ENCODE peak calls at places on chromosome 18, in six cellular contexts. L is hepatocyte, O is MM.1S, R is neural progenitor cell, G is HCT116, T is PC-3. A is an unnamed sample.

GRCh38 chr18:34918856-34919255 is 122.4 kb upstream of the MAPRE2 start:
- DNase-seq in L (no peak), O (no peak), R (no peak), G (no peak), T (no peak), A (no peak)

GRCh38 chr18:48629730-48630324 is 91.0 kb downstream of the CTIF start:
- DNase-seq in L (peak; percentile 66), O (no peak), R (no peak), G (peak; percentile 76), T (peak; percentile 57), A (no peak)

GRCh38 chr18:8116346-8117007 is 492.8 kb upstream of the RAB12 start:
- DNase-seq in L (no peak), O (no peak), R (no peak), G (peak; percentile 35), T (peak; percentile 93), A (no peak)

GRCh38 chr18:48951448-48952286 is 902 bp upstream of the SMAD7 start:
- DNase-seq in L (peak; percentile 96), O (peak; percentile 95), R (peak; percentile 92), G (no peak), T (peak; percentile 61), A (peak; percentile 93)

GRCh38 chr18:52339891-52340371 is at the start of gene DCC:
- DNase-seq in L (peak; percentile 77), O (peak; percentile 54), R (peak; percentile 87), G (no peak), T (peak; percentile 43), A (peak; percentile 82)

GRCh38 chr18:2906522-2907458 is 60.0 kb downstream of the EMILIN2 start:
- DNase-seq in L (peak; percentile 71), O (peak; percentile 18), R (peak; percentile 69), G (no peak), T (peak; percentile 31), A (peak; percentile 62)

GRCh38 chr18:11154369-11154982 is 5.1 kb upstream of the PIEZO2 start:
- DNase-seq in L (peak; percentile 62), O (peak; percentile 48), R (peak; percentile 59), G (peak; percentile 26), T (peak; percentile 54), A (peak; percentile 73)

GRCh38 chr18:55763805-55764204 is 175.8 kb upstream of the TCF4 start:
- DNase-seq in L (no peak), O (no peak), R (no peak), G (no peak), T (no peak), A (no peak)

GRCh38 chr18:32576296-32576916 is 105.7 kb upstream of the GAREM1 start:
- DNase-seq in L (peak; percentile 60), O (no peak), R (peak; percentile 80), G (no peak), T (peak; percentile 13), A (peak; percentile 65)

GRCh38 chr18:31072175-31072574 is 29.6 kb upstream of the DSC3 start:
- DNase-seq in L (no peak), O (no peak), R (no peak), G (no peak), T (no peak), A (no peak)

GRCh38 chr18:46414863-46415262 is 242.2 kb downstream of the LOXHD1 start:
- DNase-seq in L (no peak), O (no peak), R (peak; percentile 90), G (no peak), T (no peak), A (peak; percentile 66)

GRCh38 chr18:3525870-3526420 is 76.0 kb downstream of the TGIF1 start:
- DNase-seq in L (no peak), O (peak; percentile 95), R (no peak), G (no peak), T (no peak), A (no peak)

GRCh38 chr18:74514860-74515495 is 18.8 kb downstream of the CNDP2 start:
- DNase-seq in L (no peak), O (no peak), R (no peak), G (no peak), T (no peak), A (no peak)

GRCh38 chr18:11553098-11553940 is 56.1 kb upstream of the SLC35G4 start:
- DNase-seq in L (peak; percentile 65), O (peak; percentile 61), R (peak; percentile 65), G (peak; percentile 45), T (peak; percentile 78), A (peak; percentile 82)

GRCh38 chr18:22977847-22978701 is 44.9 kb downstream of the RBBP8 start:
- DNase-seq in L (peak; percentile 25), O (no peak), R (no peak), G (peak; percentile 85), T (peak; percentile 83), A (no peak)

GRCh38 chr18:79507076-79507545 is 111.4 kb downstream of the NFATC1 start:
- DNase-seq in L (no peak), O (no peak), R (no peak), G (no peak), T (no peak), A (no peak)

GRCh38 chr18:49020129-49020528 is 69.4 kb upstream of the SMAD7 start:
- DNase-seq in L (peak; percentile 32), O (no peak), R (no peak), G (no peak), T (no peak), A (no peak)

GRCh38 chr18:55047546-55047945 is 88.3 kb upstream of the CCDC68 start:
- DNase-seq in L (peak; percentile 12), O (no peak), R (no peak), G (no peak), T (no peak), A (no peak)

GRCh38 chr18:8478166-8478967 is 130.9 kb upstream of the RAB12 start:
- DNase-seq in L (peak; percentile 79), O (peak; percentile 58), R (peak; percentile 82), G (peak; percentile 33), T (peak; percentile 84), A (peak; percentile 94)

GRCh38 chr18:212780-213179 is 54.4 kb downstream of the USP14 start:
- DNase-seq in L (no peak), O (no peak), R (no peak), G (no peak), T (no peak), A (no peak)

GRCh38 chr18:60804412-60804811 is 431.8 kb upstream of the MC4R start:
- DNase-seq in L (no peak), O (no peak), R (no peak), G (no peak), T (no peak), A (peak; percentile 88)

GRCh38 chr18:63439334-63439733 is 17.1 kb upstream of the VPS4B start:
- DNase-seq in L (peak; percentile 73), O (peak; percentile 57), R (peak; percentile 71), G (peak; percentile 70), T (peak; percentile 79), A (peak; percentile 86)

GRCh38 chr18:60538891-60539290 is 166.3 kb upstream of the MC4R start:
- DNase-seq in L (no peak), O (no peak), R (no peak), G (no peak), T (no peak), A (no peak)

GRCh38 chr18:48613589-48613988 is 74.8 kb downstream of the CTIF start:
- DNase-seq in L (no peak), O (no peak), R (no peak), G (no peak), T (no peak), A (peak; percentile 32)

GRCh38 chr18:36392163-36392887 is 94.8 kb downstream of the FHOD3 start:
- DNase-seq in L (no peak), O (no peak), R (no peak), G (no peak), T (no peak), A (no peak)

GRCh38 chr18:51151568-51152511 is 45.6 kb downstream of the MEX3C start:
- DNase-seq in L (no peak), O (peak; percentile 76), R (no peak), G (no peak), T (no peak), A (peak; percentile 24)

GRCh38 chr18:7002107-7002506 is 115.5 kb downstream of the LAMA1 start:
- DNase-seq in L (no peak), O (no peak), R (peak; percentile 26), G (no peak), T (no peak), A (peak; percentile 48)

GRCh38 chr18:904135-905090 is at the start of gene ADCYAP1:
- DNase-seq in L (peak; percentile 31), O (no peak), R (peak; percentile 82), G (no peak), T (peak; percentile 33), A (peak; percentile 80)

GRCh38 chr18:77222464-77222863 is 27.2 kb upstream of the GALR1 start:
- DNase-seq in L (no peak), O (no peak), R (no peak), G (no peak), T (no peak), A (no peak)
- TF ChIP-seq EZH2 in L (no peak), O (no peak), R (no peak), G (no peak), T (no peak), A (no peak)

DNA sequence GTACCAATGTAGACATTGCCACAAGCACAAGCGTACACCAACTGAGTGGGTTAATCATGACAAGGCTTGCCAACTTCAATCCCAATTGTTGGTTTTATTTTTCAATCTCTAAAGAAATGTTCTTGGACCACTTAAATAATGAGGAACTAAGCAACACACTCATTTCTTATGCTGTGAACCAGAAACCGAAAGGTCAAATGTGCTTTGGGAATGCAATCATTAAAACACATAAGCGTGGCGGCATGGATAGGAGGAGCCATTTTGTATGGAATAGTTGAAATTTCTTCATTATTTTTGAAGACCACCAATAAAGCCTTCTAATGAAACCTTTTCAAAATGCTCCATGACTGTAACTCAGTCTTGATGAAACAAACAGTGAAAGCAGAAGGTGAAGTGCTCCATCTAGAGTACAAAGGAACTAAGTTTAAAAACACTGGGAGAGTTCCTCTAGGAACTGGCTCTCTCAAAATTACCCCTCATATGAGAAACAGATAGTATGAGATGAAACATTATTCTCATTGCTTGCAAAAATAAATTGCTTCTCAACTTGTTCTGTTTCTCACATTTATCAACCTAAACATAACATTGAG is 113.2 kb upstream of the CHST9 start:
- DNase-seq in L (peak; percentile 23), O (no peak), R (peak; percentile 31), G (no peak), T (peak; percentile 25), A (peak; percentile 68)
- TF ChIP-seq EZH2phosphoT487 in L (no peak), O (no peak), R (no peak), G (no peak), T (no peak), A (no peak)

GRCh38 chr18:5879479-5879882 is 15.8 kb downstream of the TMEM200C start:
- DNase-seq in L (peak; percentile 31), O (no peak), R (peak; percentile 31), G (no peak), T (peak; percentile 58), A (peak; percentile 43)
- TF ChIP-seq CTCF in L (peak; percentile 83), O (peak; percentile 79), R (peak; percentile 86), G (peak; percentile 49), T (peak; percentile 90), A (peak; percentile 89)

DNA sequence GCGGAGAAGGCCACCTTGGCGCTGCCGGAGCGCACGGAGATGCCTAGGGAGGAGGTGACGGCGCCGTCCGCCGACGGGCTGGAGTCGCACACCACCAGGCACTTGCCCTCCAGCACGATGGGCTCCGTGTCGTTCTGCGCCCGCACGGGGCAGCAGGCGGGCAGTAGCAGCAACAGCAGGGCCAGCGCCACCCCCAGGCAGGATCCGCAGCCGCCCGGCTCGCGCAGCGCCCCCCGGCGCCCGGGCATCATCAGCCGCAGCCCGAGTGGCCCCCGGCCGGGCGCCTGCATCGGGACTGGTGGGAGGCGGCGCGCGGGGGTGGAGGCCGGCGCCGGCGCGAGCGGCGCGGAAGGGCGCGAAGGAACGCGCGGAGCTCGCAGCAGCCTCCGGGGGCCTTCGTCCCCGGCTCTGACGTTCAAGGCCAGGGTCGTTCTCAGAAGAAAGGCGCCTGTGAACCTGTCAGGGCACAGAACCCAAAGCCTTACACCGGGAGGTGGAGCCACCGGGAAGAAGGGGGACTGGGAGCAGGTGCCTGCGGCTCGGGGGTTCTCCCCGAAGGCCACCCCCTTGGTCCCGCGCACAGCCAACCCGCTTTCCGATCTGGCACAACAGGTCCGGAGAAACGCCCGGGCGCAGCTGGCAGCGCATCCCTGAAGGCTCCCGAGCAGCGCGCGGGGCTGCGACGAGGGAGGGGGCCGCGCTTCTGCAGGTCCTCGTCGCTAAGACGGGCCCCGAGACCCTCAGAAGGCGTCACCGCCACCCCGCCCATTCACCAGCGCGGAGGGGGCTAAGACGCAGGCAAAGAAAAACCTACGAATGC is 2.1 kb downstream of the CBLN2 start:
- DNase-seq in L (peak; percentile 18), O (peak; percentile 81), R (peak; percentile 65), G (no peak), T (no peak), A (peak; percentile 47)
- TF ChIP-seq EZH2 in L (no peak), O (no peak), R (peak; percentile 12), G (no peak), T (no peak), A (no peak)

A was measured in GM23338.